ENCODE peak calls at places on chromosomes 3 and 15, in six cellular contexts. P is endodermal cell, D is Caco-2, K is thyroid gland, F is hepatocyte, N is foreskin fibroblast. M is an unnamed sample.

GRCh38 chr15:90902996-90903732 is at the start of gene MAN2A2:
- DNase-seq in K (peak), P (peak), D (peak), N (peak), F (peak), M (no peak)

GRCh38 chr15:74022706-74023470 is 28.4 kb downstream of the PML start:
- DNase-seq in P (no peak), K (no peak), D (no peak), N (no peak), F (no peak), M (no peak)

GRCh38 chr3:50338989-50339388 is 1.6 kb downstream of the RASSF1 start:
- DNase-seq in K (no peak), D (no peak), P (no peak), F (no peak), N (no peak), M (no peak)

GRCh38 chr15:67977690-67978089 is 76.4 kb upstream of the PIAS1 start:
- DNase-seq in N (no peak), K (no peak), D (no peak), P (no peak), F (no peak), M (no peak)

GRCh38 chr3:7520059-7520458 is 659.1 kb downstream of the GRM7 start:
- DNase-seq in P (no peak), D (no peak), N (no peak), F (no peak), K (no peak), M (no peak)

GRCh38 chr15:39817892-39818291 is 35.3 kb upstream of the FSIP1 start:
- DNase-seq in K (no peak), D (no peak), P (no peak), F (no peak), N (no peak), M (no peak)

GRCh38 chr3:137110392-137110996 is 152.7 kb downstream of the IL20RB start:
- DNase-seq in K (no peak), D (no peak), N (peak), F (peak), P (no peak), M (peak)

GRCh38 chr3:149726716-149727407 is 25.4 kb downstream of the COMMD2 start:
- DNase-seq in P (no peak), N (no peak), D (no peak), F (no peak), K (no peak), M (no peak)

GRCh38 chr3:114293846-114294245 is at the start of gene TIGIT:
- DNase-seq in N (no peak), P (no peak), D (no peak), K (no peak), F (no peak), M (no peak)

GRCh38 chr3:25661694-25662455 is 2.8 kb downstream of the TOP2B start:
- DNase-seq in N (no peak), P (no peak), K (no peak), F (no peak), D (no peak), M (no peak)

GRCh38 chr15:23073890-23074631 is 34.7 kb upstream of the TUBGCP5 start:
- DNase-seq in K (peak), P (no peak), N (no peak), D (no peak), F (no peak), M (no peak)

GRCh38 chr3:94115482-94115881 is 52.6 kb downstream of the NSUN3 start:
- DNase-seq in P (no peak), F (peak), N (peak), K (no peak), D (no peak), M (peak)

GRCh38 chr15:60695713-60696522 is 217.0 kb upstream of the ICE2 start:
- DNase-seq in P (no peak), K (no peak), N (no peak), D (no peak), F (no peak), M (no peak)

GRCh38 chr3:128999104-128999503 is 2.0 kb upstream of the EFCC1 start:
- DNase-seq in F (no peak), P (peak), D (no peak), N (no peak), K (no peak), M (no peak)

GRCh38 chr15:57387644-57388076 is 11.4 kb downstream of the CGNL1 start:
- DNase-seq in K (peak), P (peak), N (no peak), F (no peak), D (no peak), M (no peak)

GRCh38 chr3:174153875-174154274 is 705.3 kb upstream of the NAALADL2 start:
- DNase-seq in P (no peak), F (no peak), K (no peak), N (no peak), D (no peak), M (peak)

GRCh38 chr3:18747383-18747782 is 322.2 kb upstream of the SATB1 start:
- DNase-seq in P (no peak), N (no peak), K (no peak), D (no peak), F (no peak), M (no peak)

GRCh38 chr3:69214241-69214640 is 91.8 kb upstream of the LMOD3 start:
- DNase-seq in F (no peak), D (no peak), P (no peak), K (no peak), N (no peak), M (no peak)

GRCh38 chr3:99818818-99819217 is 1.2 kb downstream of the CMSS1 start:
- DNase-seq in F (no peak), N (no peak), K (no peak), D (no peak), P (no peak), M (no peak)

DNA sequence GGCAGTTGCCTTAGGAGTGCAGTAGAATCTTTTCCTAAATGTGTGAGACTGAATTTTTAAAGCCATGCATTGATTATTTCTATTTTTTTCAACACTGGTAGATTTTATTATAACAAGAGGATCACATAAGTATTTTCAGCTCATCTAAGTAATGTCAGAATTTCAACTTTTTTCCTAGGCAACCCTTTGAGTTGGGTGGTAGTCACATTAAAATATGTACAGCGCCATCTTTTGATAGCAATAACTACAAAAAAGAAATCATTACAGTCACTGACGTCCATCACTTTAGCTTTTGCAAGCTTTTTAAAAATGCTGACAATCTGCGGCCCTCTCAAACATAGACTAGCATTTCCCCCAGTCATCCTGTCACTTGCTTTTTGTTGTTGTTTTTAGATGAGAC is 384.2 kb upstream of the KCNMB2 start:
- DNase-seq in F (no peak), D (no peak), K (no peak), N (no peak), P (no peak), M (no peak)
- TF ChIP-seq CTCF in F (no peak), D (no peak), K (no peak), N (no peak), P (no peak), M (no peak)

DNA sequence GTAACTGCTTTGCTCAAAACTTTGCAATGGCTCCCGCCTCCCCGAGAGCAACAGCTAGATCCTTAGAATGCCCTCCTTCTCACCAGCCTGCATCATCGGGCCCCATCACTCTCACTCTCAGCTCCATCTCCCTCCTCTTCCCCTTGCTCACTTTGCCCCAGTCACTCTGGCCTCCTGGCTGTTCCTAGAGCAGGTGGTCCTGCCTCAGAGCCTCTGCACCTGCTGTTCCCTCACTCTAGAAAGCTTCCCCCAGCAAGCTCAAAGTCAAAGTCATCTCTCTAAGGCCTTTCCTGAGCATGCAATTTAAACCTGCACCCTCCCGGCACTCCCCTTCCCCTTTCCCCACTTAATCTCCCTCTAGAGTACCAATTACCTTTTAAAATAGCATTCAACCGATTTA is 16.1 kb upstream of the HES1 start:
- DNase-seq in P (no peak), D (no peak), N (no peak), K (no peak), F (no peak), M (no peak)
- H3K4me3 ChIP-seq in P (no peak), D (no peak), N (no peak), K (no peak), F (no peak), M (no peak)

GRCh38 chr3:187296915-187297314 is 5.4 kb upstream of the MASP1 start:
- DNase-seq in F (no peak), P (no peak), N (no peak), K (no peak), D (no peak), M (no peak)

GRCh38 chr3:187293514-187293870 is 2.0 kb upstream of the MASP1 start:
- DNase-seq in N (no peak), F (no peak), P (no peak), K (no peak), D (no peak), M (no peak)

GRCh38 chr3:187296058-187296457 is 4.5 kb upstream of the MASP1 start:
- DNase-seq in D (no peak), F (no peak), N (no peak), P (no peak), K (no peak), M (no peak)

GRCh38 chr3:187293977-187294376 is 2.4 kb upstream of the MASP1 start:
- DNase-seq in F (no peak), N (peak), K (no peak), D (no peak), P (peak), M (no peak)

GRCh38 chr3:187295635-187296034 is 4.1 kb upstream of the MASP1 start:
- DNase-seq in P (peak), K (no peak), F (no peak), N (no peak), D (no peak), M (no peak)
- TF ChIP-seq CTCF in P (peak), K (no peak), F (peak), N (no peak), D (peak), M (no peak)

DNA sequence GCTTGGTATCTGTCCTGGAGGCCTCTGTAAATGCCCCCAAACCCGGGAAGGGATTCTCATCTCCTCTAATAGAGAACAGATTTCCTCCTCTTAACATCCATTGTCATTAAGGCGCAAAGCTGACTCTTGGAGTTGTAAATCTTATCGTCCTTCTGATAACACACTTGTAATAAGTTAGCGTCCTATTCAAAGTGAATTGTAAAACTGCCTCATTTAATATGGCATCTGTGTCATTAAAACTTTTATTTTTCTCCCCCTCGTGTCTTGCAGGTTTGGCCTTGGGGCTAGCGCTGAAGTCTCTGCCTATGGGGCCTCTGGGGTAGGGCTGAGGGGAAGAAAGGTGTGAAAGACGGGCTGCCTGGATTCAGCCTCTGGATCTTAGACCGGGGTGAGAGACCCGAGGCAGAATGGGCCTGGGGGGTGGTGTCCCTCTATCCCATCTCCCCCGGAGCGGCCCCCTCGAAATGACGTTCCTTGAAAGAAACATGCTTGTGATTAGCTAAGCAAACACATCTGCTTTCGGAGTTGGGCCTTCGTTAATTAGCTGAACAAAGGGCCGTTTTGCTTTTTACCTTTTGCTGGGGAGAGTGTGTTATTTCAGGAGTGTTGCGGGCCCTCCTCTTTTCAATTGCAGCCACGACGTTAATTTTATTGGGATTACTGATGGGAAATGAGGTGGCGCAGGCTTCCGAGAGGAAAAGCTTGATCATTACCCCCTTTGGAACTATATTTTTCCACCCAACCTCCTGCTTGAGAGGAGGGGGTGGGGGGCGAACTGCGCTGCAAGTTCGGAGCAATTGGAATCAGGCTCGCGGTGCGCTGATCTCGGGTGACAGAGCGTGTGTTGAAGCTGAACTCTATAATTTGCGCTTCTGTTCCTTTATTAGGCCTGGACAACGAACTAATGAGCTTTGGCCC is 12.4 kb downstream of the NR2F2 start:
- DNase-seq in K (no peak), N (no peak), P (peak), D (no peak), F (no peak), M (no peak)
- H3K4me3 ChIP-seq in K (no peak), N (no peak), P (peak), D (no peak), F (no peak), M (peak)

DNA sequence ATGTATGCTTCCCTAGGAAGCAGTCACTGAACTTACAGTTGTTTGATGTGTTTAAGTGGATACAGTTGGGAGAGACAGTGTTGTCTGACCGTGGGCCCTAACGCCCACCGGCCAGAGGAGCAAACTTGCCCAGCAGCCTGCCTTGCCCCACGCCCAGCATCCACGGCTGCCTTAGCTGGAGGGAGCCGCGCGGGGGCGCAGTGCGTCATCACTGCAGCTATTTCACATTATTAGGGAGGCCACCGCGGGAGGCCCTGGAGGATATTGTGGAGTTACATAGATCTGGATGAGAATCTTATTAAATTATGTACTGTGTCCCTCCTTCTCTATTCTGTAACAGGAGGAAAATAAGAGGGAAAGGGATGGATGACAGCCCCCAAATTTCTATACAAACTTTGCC is 267.2 kb downstream of the GABRG3 start:
- DNase-seq in K (no peak), P (peak), N (no peak), D (no peak), F (no peak), M (no peak)
- TF ChIP-seq CTCF in K (no peak), P (peak), N (no peak), D (no peak), F (no peak), M (no peak)

DNA sequence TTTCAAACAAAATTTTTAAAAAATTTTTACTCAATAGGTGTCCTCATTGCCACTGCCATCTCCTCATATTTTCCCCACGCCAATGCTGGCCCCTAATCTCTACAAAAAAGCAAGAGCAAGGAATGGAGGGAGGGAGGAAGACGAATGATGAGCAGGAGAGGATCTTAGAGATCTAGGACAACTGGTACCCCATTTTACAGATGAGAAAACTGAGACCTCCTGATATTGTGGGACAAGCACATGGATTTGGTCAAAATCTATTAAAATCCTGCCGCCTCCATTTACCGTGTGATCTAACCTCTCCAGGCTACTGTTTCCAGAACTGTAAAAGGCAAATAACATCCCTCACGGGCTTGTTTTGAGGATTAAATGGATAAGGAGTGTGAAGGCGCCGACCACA is 4.6 kb downstream of the HEG1 start:
- DNase-seq in P (no peak), K (no peak), D (no peak), F (no peak), N (no peak), M (no peak)
- H3K4me3 ChIP-seq in P (no peak), K (no peak), D (no peak), F (no peak), N (no peak), M (peak)

M was measured in astrocyte of the cerebellum.